ENCODE peak calls at places on chromosomes 16 and 17, in four cellular contexts. M is dorsolateral prefrontal cortex, G is mammary epithelial cell, P is cardiac muscle cell. X is an unnamed sample.

GRCh38 chr17:38663125-38663751 is 11.5 kb downstream of the EPOP start:
- DNase-seq in P (peak; percentile 52), M (peak; percentile 82), G (peak; percentile 46), X (no peak)

GRCh38 chr16:56983211-56983751 is 6.1 kb upstream of the NLRC5 start:
- DNase-seq in M (no peak), G (no peak), P (no peak), X (no peak)

GRCh38 chr17:4492762-4493561 is 5.7 kb upstream of the SPNS2 start:
- DNase-seq in P (peak; percentile 48), M (no peak), G (peak; percentile 32), X (no peak)

GRCh38 chr17:50157891-50158290 is 7.4 kb upstream of the PPP1R9B start:
- DNase-seq in G (no peak), M (no peak), P (no peak), X (no peak)

GRCh38 chr16:72990003-72990521 is 57.9 kb downstream of the ZFHX3 start:
- DNase-seq in P (peak; percentile 74), G (peak; percentile 81), M (no peak), X (peak; percentile 74)

GRCh38 chr17:37310940-37311339 is 64.8 kb upstream of the C17orf78 start:
- DNase-seq in G (no peak), M (no peak), P (no peak), X (no peak)

GRCh38 chr16:46972429-46972970 is 974 bp downstream of the DNAJA2 start:
- DNase-seq in G (peak; percentile 36), M (no peak), P (peak; percentile 25), X (no peak)

GRCh38 chr16:30085820-30086219 is 5.9 kb downstream of the TBX6 start:
- DNase-seq in P (no peak), G (no peak), M (no peak), X (no peak)

GRCh38 chr17:17823433-17824118 is 13.2 kb downstream of the SREBF1 start:
- DNase-seq in G (peak; percentile 86), P (peak; percentile 88), M (peak; percentile 91), X (peak; percentile 87)

GRCh38 chr16:49952386-49952785 is 72.6 kb upstream of the CNEP1R1 start:
- DNase-seq in G (no peak), P (peak; percentile 53), M (no peak), X (no peak)

GRCh38 chr16:85416267-85417109 is 196.6 kb upstream of the GSE1 start:
- DNase-seq in G (peak; percentile 13), P (peak; percentile 31), M (peak; percentile 48), X (no peak)

GRCh38 chr17:82748756-82749155 is 3.1 kb upstream of the TBCD start:
- DNase-seq in M (no peak), P (no peak), G (no peak), X (no peak)

GRCh38 chr17:76394166-76394565 is 9.8 kb downstream of the SPHK1 start:
- DNase-seq in P (no peak), G (peak; percentile 48), M (no peak), X (no peak)

GRCh38 chr17:32627233-32628008 is 140.6 kb downstream of the CDK5R1 start:
- DNase-seq in M (peak; percentile 70), G (no peak), P (peak; percentile 35), X (no peak)

GRCh38 chr17:6543079-6544010 is 13.0 kb downstream of the PITPNM3 start:
- DNase-seq in G (no peak), M (peak; percentile 28), P (no peak), X (no peak)

GRCh38 chr17:56096026-56096807 is 57.1 kb upstream of the ANKFN1 start:
- DNase-seq in P (no peak), G (no peak), M (no peak), X (no peak)

GRCh38 chr17:54883939-54884338 is 16.7 kb upstream of the TOM1L1 start:
- DNase-seq in G (peak; percentile 38), P (no peak), M (no peak), X (no peak)

GRCh38 chr16:58264961-58265479 is 29.8 kb downstream of the PRSS54 start:
- DNase-seq in M (no peak), G (peak; percentile 90), P (peak; percentile 46), X (no peak)
- H3K27ac ChIP-seq in M (no peak overlapping the region), G (peak overlapping the region; percentile 29), P (no peak overlapping the region), X (no peak overlapping the region)

GRCh38 chr17:81394377-81394747 is 895 bp upstream of the BAHCC1 start:
- DNase-seq in M (no peak), P (no peak), G (no peak), X (no peak)

GRCh38 chr17:81394831-81395599 is at the start of gene BAHCC1:
- DNase-seq in G (peak; percentile 100), M (peak; percentile 100), P (peak; percentile 100), X (peak; percentile 100)

GRCh38 chr17:81391964-81392908 is 3.0 kb upstream of the BAHCC1 start:
- DNase-seq in P (peak; percentile 90), M (no peak), G (no peak), X (no peak)

GRCh38 chr17:81392909-81393654 is 2.2 kb upstream of the BAHCC1 start:
- DNase-seq in G (no peak), P (no peak), M (no peak), X (no peak)

DNA sequence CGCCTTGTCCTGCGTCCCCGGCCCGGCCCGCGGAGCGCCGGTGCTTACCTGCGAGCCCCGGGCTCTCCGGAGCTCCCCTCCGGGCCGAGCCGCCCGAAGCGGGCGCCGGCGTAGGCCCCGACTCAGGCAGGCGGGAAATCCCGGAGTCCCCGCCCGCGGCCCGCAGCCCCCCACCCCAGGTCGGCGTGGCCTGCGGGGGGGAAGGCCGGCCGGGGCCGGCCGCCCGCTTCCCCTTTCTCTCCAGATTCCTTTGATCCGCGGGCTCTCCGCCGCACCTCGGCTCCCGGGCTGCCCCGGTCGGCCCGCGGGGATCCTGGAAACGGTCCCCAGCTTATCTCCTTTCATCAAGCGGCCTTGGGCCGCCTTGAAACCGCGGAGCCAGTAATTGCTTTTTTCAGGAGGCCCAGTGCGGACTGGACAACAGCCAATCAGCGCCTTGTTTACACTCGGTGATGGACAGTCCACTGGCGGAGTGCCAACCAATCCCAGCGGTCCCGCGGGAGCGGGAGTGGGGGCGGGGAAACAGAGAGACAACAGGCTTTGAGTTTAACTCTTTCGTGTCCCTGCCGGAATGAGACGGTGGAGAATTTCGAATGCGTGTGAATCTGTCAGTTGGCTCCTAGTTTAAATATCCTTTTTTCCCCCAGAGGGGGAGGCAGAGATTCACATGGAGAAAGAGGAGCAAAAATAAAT is 1.4 kb upstream of the BAHCC1 start:
- DNase-seq in M (peak; percentile 100), P (peak; percentile 100), G (peak; percentile 99), X (peak; percentile 100)
- H3K27ac ChIP-seq in M (peak overlapping the region; percentile 100), P (peak overlapping the region; percentile 98), G (peak overlapping the region; percentile 55), X (peak overlapping the region; percentile 93)

GRCh38 chr16:89093602-89094251 is at the start of gene ACSF3:
- DNase-seq in G (peak; percentile 33), P (peak; percentile 72), M (peak; percentile 60), X (no peak)
- H3K27ac ChIP-seq in G (peak within 1 kb of the TSS; percentile 34), P (no peak within 1 kb of the TSS), M (no peak within 1 kb of the TSS), X (peak within 1 kb of the TSS; percentile 32)

DNA sequence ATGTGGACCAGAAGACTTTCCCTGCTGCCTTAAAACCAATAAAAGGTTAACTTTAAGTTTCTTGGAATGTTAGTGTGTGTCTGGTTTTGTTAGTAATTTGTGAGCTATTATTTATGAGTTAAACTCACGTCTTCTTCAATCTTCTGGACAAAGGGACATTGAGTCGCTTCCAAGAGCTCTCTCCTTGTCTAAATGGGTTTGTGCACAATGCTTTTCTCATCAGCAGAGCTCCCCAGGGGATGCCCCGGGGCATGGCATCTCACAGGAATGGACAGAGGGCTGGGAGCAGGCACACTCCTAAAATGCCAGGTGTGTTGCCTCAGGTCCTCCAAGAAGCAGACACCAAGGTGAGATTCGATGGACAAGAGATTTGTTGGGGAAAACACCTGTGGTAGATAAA is 90.5 kb downstream of the RGS9 start:
- DNase-seq in M (no peak), G (no peak), P (no peak), X (no peak)
- H3K27ac ChIP-seq in M (no peak overlapping the region), G (no peak overlapping the region), P (no peak overlapping the region), X (no peak overlapping the region)

GRCh38 chr16:65441501-65441900 is 319.6 kb upstream of the CDH11 start:
- DNase-seq in G (no peak), M (no peak), P (no peak), X (no peak)
- H3K27ac ChIP-seq in G (no peak overlapping the region), M (no peak overlapping the region), P (no peak overlapping the region), X (no peak overlapping the region)